ENCODE peak calls at places on chromosomes 13 and 19, in five cellular contexts. One of them, this sample, is unnamed.

GRCh38 chr13:106376411-106377112 is 158.9 kb downstream of the EFNB2 start:
- DNase-seq in fibroblast of the aortic adventitia: peak
- DNase-seq in AG09309: peak
- DNase-seq in astrocyte of the cerebellum: peak
- DNase-seq in uterus: peak
- DNase-seq in this sample: peak

GRCh38 chr13:26325876-26326275 is 71.9 kb downstream of the CDK8 start:
- DNase-seq in fibroblast of the aortic adventitia: no peak
- DNase-seq in AG09309: no peak
- DNase-seq in uterus: no peak
- DNase-seq in astrocyte of the cerebellum: no peak
- DNase-seq in this sample: no peak

GRCh38 chr13:107289540-107289939 is 721.6 kb upstream of the ARGLU1 start:
- DNase-seq in AG09309: peak
- DNase-seq in astrocyte of the cerebellum: no peak
- DNase-seq in uterus: no peak
- DNase-seq in fibroblast of the aortic adventitia: no peak
- DNase-seq in this sample: peak

GRCh38 chr19:39199025-39199424 is 2.3 kb downstream of the NCCRP1 start:
- DNase-seq in AG09309: no peak
- DNase-seq in fibroblast of the aortic adventitia: peak
- DNase-seq in astrocyte of the cerebellum: no peak
- DNase-seq in uterus: peak
- DNase-seq in this sample: peak

GRCh38 chr13:41025518-41025917 is 6.4 kb upstream of the ELF1 start:
- DNase-seq in AG09309: no peak
- DNase-seq in uterus: no peak
- DNase-seq in astrocyte of the cerebellum: no peak
- DNase-seq in fibroblast of the aortic adventitia: no peak
- DNase-seq in this sample: no peak

GRCh38 chr19:7161292-7161691 is 91.8 kb downstream of the ZNF557 start:
- DNase-seq in uterus: no peak
- DNase-seq in fibroblast of the aortic adventitia: no peak
- DNase-seq in AG09309: no peak
- DNase-seq in astrocyte of the cerebellum: no peak
- DNase-seq in this sample: no peak

GRCh38 chr13:98688373-98688772 is 64.1 kb downstream of the SLC15A1 start:
- DNase-seq in uterus: no peak
- DNase-seq in fibroblast of the aortic adventitia: no peak
- DNase-seq in astrocyte of the cerebellum: no peak
- DNase-seq in AG09309: no peak
- DNase-seq in this sample: no peak

GRCh38 chr13:98039964-98040363 is 86.5 kb downstream of the IPO5 start:
- DNase-seq in astrocyte of the cerebellum: no peak
- DNase-seq in uterus: no peak
- DNase-seq in AG09309: no peak
- DNase-seq in fibroblast of the aortic adventitia: no peak
- DNase-seq in this sample: no peak

GRCh38 chr19:8090932-8091331 is 38.4 kb downstream of the CCL25 start:
- DNase-seq in AG09309: no peak
- DNase-seq in uterus: no peak
- DNase-seq in fibroblast of the aortic adventitia: no peak
- DNase-seq in astrocyte of the cerebellum: no peak
- DNase-seq in this sample: no peak

GRCh38 chr19:16398530-16399241 is 73.1 kb downstream of the EPS15L1 start:
- DNase-seq in fibroblast of the aortic adventitia: peak
- DNase-seq in uterus: no peak
- DNase-seq in astrocyte of the cerebellum: peak
- DNase-seq in AG09309: no peak
- DNase-seq in this sample: no peak

GRCh38 chr19:12733369-12733896 is 1.1 kb downstream of the TRIR start:
- DNase-seq in uterus: no peak
- DNase-seq in fibroblast of the aortic adventitia: peak
- DNase-seq in AG09309: no peak
- DNase-seq in astrocyte of the cerebellum: no peak
- DNase-seq in this sample: no peak

GRCh38 chr19:7725791-7726190 is 6.1 kb downstream of the CLEC4G start:
- DNase-seq in AG09309: no peak
- DNase-seq in fibroblast of the aortic adventitia: no peak
- DNase-seq in astrocyte of the cerebellum: no peak
- DNase-seq in uterus: no peak
- DNase-seq in this sample: no peak

GRCh38 chr19:34994643-34995471 is 5.3 kb upstream of the GRAMD1A start:
- DNase-seq in AG09309: no peak
- DNase-seq in fibroblast of the aortic adventitia: peak
- DNase-seq in astrocyte of the cerebellum: no peak
- DNase-seq in uterus: no peak
- DNase-seq in this sample: no peak

GRCh38 chr19:41703602-41704293 is 4.7 kb upstream of the CEACAM5 start:
- DNase-seq in fibroblast of the aortic adventitia: no peak
- DNase-seq in AG09309: no peak
- DNase-seq in astrocyte of the cerebellum: no peak
- DNase-seq in uterus: no peak
- DNase-seq in this sample: no peak

DNA sequence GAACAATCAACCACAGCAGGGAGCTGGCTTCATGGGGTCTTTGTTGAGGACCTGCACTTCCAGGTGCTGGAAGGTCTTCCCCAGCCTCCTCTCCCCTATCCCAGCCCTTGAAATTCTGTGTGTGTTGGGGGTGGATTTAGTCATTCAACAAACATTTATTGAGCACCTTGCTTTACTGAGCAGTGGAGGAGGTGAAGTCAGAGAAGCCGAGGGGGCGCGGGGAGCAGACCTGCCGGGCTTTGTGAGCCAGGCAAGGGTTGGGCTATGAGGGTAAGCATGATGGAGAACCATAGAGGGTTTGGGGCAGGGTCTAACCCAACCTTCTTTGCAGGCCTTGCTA is 3.5 kb upstream of the C19orf85 start:
- DNase-seq in AG09309: no peak
- DNase-seq in astrocyte of the cerebellum: no peak
- DNase-seq in uterus: no peak
- DNase-seq in fibroblast of the aortic adventitia: no peak
- DNase-seq in this sample: no peak
- TF ChIP-seq CTCF in AG09309: no peak
- TF ChIP-seq CTCF in astrocyte of the cerebellum: no peak
- TF ChIP-seq CTCF in uterus: no peak
- TF ChIP-seq CTCF in fibroblast of the aortic adventitia: no peak
- TF ChIP-seq CTCF in this sample: no peak

GRCh38 chr19:6059996-6060599 is 50.2 kb downstream of the RFX2 start:
- DNase-seq in AG09309: no peak
- DNase-seq in uterus: no peak
- DNase-seq in fibroblast of the aortic adventitia: no peak
- DNase-seq in astrocyte of the cerebellum: no peak
- DNase-seq in this sample: no peak

GRCh38 chr19:6062274-6062673 is 48.0 kb downstream of the RFX2 start:
- DNase-seq in astrocyte of the cerebellum: no peak
- DNase-seq in fibroblast of the aortic adventitia: peak
- DNase-seq in uterus: peak
- DNase-seq in AG09309: no peak
- DNase-seq in this sample: no peak

GRCh38 chr19:6062961-6063575 is 47.2 kb downstream of the RFX2 start:
- DNase-seq in AG09309: no peak
- DNase-seq in uterus: no peak
- DNase-seq in fibroblast of the aortic adventitia: no peak
- DNase-seq in astrocyte of the cerebellum: no peak
- DNase-seq in this sample: no peak

GRCh38 chr19:6060600-6061391 is 49.5 kb downstream of the RFX2 start:
- DNase-seq in AG09309: no peak
- DNase-seq in uterus: no peak
- DNase-seq in fibroblast of the aortic adventitia: peak
- DNase-seq in astrocyte of the cerebellum: no peak
- DNase-seq in this sample: no peak

GRCh38 chr19:6061420-6062130 is 48.7 kb downstream of the RFX2 start:
- DNase-seq in fibroblast of the aortic adventitia: no peak
- DNase-seq in AG09309: no peak
- DNase-seq in uterus: no peak
- DNase-seq in astrocyte of the cerebellum: no peak
- DNase-seq in this sample: no peak
- H3K4me3 ChIP-seq in fibroblast of the aortic adventitia: no peak
- H3K4me3 ChIP-seq in AG09309: no peak
- H3K4me3 ChIP-seq in uterus: peak
- H3K4me3 ChIP-seq in astrocyte of the cerebellum: no peak
- H3K4me3 ChIP-seq in this sample: no peak

DNA sequence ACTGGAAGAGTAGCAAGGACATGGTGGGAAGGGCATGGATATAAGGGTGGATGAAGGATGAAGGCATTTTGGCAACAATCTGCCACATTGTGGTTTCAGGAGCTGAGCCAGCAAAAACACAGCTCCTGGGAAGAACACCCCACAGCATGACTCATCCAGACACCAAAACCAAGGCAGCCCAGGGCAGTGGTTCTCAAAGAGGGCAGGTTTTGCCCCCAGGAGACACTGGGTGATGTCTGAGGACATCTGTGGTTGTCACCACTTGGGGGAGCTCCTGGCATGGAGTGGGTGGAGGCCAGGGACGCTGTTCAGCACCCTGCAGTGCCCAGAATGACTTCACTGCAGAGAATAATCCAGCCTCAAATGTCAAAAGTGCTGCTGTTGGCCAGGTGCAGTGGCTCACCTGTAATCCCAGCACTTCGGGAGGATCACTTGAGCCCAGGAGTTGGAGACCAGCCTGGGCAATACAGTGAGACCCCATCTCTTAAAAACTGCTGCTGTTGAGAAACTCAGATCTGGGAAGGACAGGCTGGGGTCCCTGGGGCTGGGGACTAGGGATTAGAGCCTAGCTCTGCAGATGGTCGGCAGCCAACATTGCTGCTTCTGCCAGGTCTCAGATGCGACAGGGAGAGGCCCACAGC is 16.1 kb downstream of the ZFR2 start:
- DNase-seq in astrocyte of the cerebellum: peak
- DNase-seq in AG09309: no peak
- DNase-seq in uterus: no peak
- DNase-seq in fibroblast of the aortic adventitia: peak
- DNase-seq in this sample: no peak
- TF ChIP-seq CTCF in astrocyte of the cerebellum: no peak
- TF ChIP-seq CTCF in AG09309: peak
- TF ChIP-seq CTCF in uterus: no peak
- TF ChIP-seq CTCF in fibroblast of the aortic adventitia: peak
- TF ChIP-seq CTCF in this sample: peak

DNA sequence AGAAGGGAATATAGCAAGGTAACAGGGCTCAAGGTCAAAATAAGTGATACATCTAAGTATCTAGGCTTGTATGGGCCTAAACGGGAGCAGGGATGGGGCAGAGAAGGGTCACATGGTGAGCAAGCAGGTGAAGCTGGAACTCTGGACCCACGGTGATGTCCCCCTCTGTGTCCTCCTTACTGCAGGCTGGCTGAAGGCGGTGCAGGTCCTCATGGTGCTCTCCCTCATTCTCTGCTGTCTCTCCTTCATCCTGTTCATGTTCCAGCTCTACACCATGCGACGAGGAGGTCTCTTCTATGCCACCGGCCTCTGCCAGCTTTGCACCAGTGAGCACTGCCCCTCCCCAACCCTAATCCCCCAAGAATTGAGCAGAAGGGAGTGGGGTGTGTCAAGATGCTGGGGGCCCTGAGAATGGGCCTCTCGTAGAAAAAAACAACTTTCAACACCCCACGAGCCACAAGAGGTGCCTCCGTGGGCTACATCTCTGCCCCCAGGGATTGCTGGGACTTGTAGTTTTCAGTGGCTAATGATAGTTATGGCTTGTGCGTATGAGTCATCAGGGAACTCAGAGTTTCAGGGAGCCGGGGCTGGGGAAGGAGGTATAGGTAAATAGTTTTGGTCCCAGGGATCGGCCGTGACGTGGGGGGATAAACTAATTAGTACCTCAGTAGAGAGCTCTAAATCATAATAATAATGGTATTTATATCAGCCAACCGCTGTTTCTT is 4.0 kb downstream of the EMP3 start:
- DNase-seq in fibroblast of the aortic adventitia: peak
- DNase-seq in AG09309: no peak
- DNase-seq in astrocyte of the cerebellum: no peak
- DNase-seq in uterus: peak
- DNase-seq in this sample: no peak
- H3K4me3 ChIP-seq in fibroblast of the aortic adventitia: no peak
- H3K4me3 ChIP-seq in AG09309: no peak
- H3K4me3 ChIP-seq in astrocyte of the cerebellum: peak
- H3K4me3 ChIP-seq in uterus: no peak
- H3K4me3 ChIP-seq in this sample: peak

GRCh38 chr13:38346764-38347163 is 2.9 kb upstream of the UFM1 start:
- DNase-seq in uterus: no peak
- DNase-seq in astrocyte of the cerebellum: no peak
- DNase-seq in fibroblast of the aortic adventitia: no peak
- DNase-seq in AG09309: no peak
- DNase-seq in this sample: no peak

GRCh38 chr13:38349386-38350113 is at the start of gene UFM1:
- DNase-seq in astrocyte of the cerebellum: peak
- DNase-seq in uterus: peak
- DNase-seq in fibroblast of the aortic adventitia: peak
- DNase-seq in AG09309: peak
- DNase-seq in this sample: peak

GRCh38 chr13:38350114-38350617 is 515 bp downstream of the UFM1 start:
- DNase-seq in uterus: no peak
- DNase-seq in fibroblast of the aortic adventitia: no peak
- DNase-seq in AG09309: peak
- DNase-seq in astrocyte of the cerebellum: peak
- DNase-seq in this sample: no peak

GRCh38 chr13:38348890-38349289 is 761 bp upstream of the UFM1 start:
- DNase-seq in astrocyte of the cerebellum: no peak
- DNase-seq in AG09309: no peak
- DNase-seq in fibroblast of the aortic adventitia: peak
- DNase-seq in uterus: no peak
- DNase-seq in this sample: no peak
- TF ChIP-seq CTCF in astrocyte of the cerebellum: no peak
- TF ChIP-seq CTCF in AG09309: no peak
- TF ChIP-seq CTCF in fibroblast of the aortic adventitia: no peak
- TF ChIP-seq CTCF in uterus: no peak
- TF ChIP-seq CTCF in this sample: no peak

GRCh38 chr13:20942938-20943518 is 40.5 kb upstream of the XPO4 start:
- DNase-seq in astrocyte of the cerebellum: no peak
- DNase-seq in AG09309: no peak
- DNase-seq in fibroblast of the aortic adventitia: no peak
- DNase-seq in uterus: peak
- DNase-seq in this sample: no peak
- H3K4me3 ChIP-seq in astrocyte of the cerebellum: no peak
- H3K4me3 ChIP-seq in AG09309: no peak
- H3K4me3 ChIP-seq in fibroblast of the aortic adventitia: no peak
- H3K4me3 ChIP-seq in uterus: no peak
- H3K4me3 ChIP-seq in this sample: no peak